ENCODE peak calls at places on chromosomes 1 and 21, in four cellular contexts. G, Q, T and O are unnamed samples.

GRCh38 chr1:66764994-66765578 is 12.8 kb downstream of the DYNLT5 start:
- DNase-seq in G (peak), T (peak), Q (peak), O (peak)

GRCh38 chr1:73593379-73593778 is 604.6 kb downstream of the LRRIQ3 start:
- DNase-seq in Q (peak), G (no peak), T (peak), O (peak)

GRCh38 chr1:100028765-100029164 is 59.0 kb downstream of the SLC35A3 start:
- DNase-seq in Q (no peak), G (no peak), T (no peak), O (no peak)

GRCh38 chr1:68375919-68376318 is 73.8 kb downstream of the RPE65 start:
- DNase-seq in T (no peak), Q (peak), G (no peak), O (peak)

GRCh38 chr1:210445485-210445884 is 116.8 kb downstream of the HHAT start:
- DNase-seq in G (no peak), T (peak), Q (no peak), O (no peak)

GRCh38 chr1:55376894-55377293 is 161.7 kb upstream of the USP24 start:
- DNase-seq in Q (no peak), G (no peak), T (peak), O (no peak)

GRCh38 chr1:101509370-101509769 is 272.6 kb downstream of the S1PR1 start:
- DNase-seq in Q (no peak), T (no peak), G (no peak), O (no peak)

GRCh38 chr1:211339631-211340041 is 13.0 kb downstream of the TRAF5 start:
- DNase-seq in Q (no peak), T (no peak), G (peak), O (no peak)

GRCh38 chr1:43229831-43230780 is 39.7 kb upstream of the TMEM125 start:
- DNase-seq in G (no peak), Q (no peak), T (no peak), O (no peak)

GRCh38 chr1:239952348-239953307 is 139.1 kb upstream of the FMN2 start:
- DNase-seq in Q (peak), T (peak), G (peak), O (no peak)

GRCh38 chr1:222974496-222974895 is 159.7 kb downstream of the DISP1 start:
- DNase-seq in Q (peak), T (peak), G (no peak), O (peak)

GRCh38 chr1:30664103-30664755 is 59.2 kb downstream of the MATN1 start:
- DNase-seq in G (no peak), Q (no peak), T (no peak), O (no peak)

GRCh38 chr1:226506021-226506420 is 42.5 kb upstream of the STUM start:
- DNase-seq in T (no peak), Q (no peak), G (no peak), O (no peak)

GRCh38 chr1:159921700-159922498 is 3.4 kb downstream of the TAGLN2 start:
- DNase-seq in Q (no peak), G (peak), T (no peak), O (no peak)

GRCh38 chr1:93715529-93716126 is 34.0 kb upstream of the BCAR3 start:
- DNase-seq in G (peak), T (no peak), Q (no peak), O (no peak)

GRCh38 chr1:216682694-216683243 is 40.5 kb downstream of the ESRRG start:
- DNase-seq in T (no peak), Q (no peak), G (no peak), O (no peak)

GRCh38 chr1:110283677-110284076 is 55.5 kb upstream of the RBM15 start:
- DNase-seq in T (no peak), G (no peak), Q (peak), O (no peak)

GRCh38 chr1:61742620-61743431 is 546 bp downstream of the PATJ start:
- DNase-seq in T (peak), G (no peak), Q (no peak), O (peak)

GRCh38 chr21:22120616-22121266 is 1122.5 kb downstream of the NCAM2 start:
- DNase-seq in T (peak), Q (no peak), G (no peak), O (peak)

GRCh38 chr1:50237081-50237480 is 128.4 kb downstream of the ELAVL4 start:
- DNase-seq in Q (no peak), T (no peak), G (no peak), O (no peak)

GRCh38 chr1:152585586-152585985 is 5.3 kb upstream of the LCE3D start:
- DNase-seq in Q (no peak), T (no peak), G (peak), O (no peak)

GRCh38 chr1:114105401-114105979 is 48.2 kb downstream of the SYT6 start:
- DNase-seq in G (no peak), T (no peak), Q (no peak), O (no peak)

GRCh38 chr1:230713915-230714764 is at the start of gene AGT:
- DNase-seq in G (no peak), T (peak), Q (peak), O (peak)

GRCh38 chr1:114111731-114112661 is 41.7 kb downstream of the SYT6 start:
- DNase-seq in Q (no peak), G (no peak), T (no peak), O (no peak)

GRCh38 chr1:66778969-66779368 is 22.1 kb downstream of the INSL5 start:
- DNase-seq in G (peak), T (no peak), Q (no peak), O (no peak)

GRCh38 chr1:171715813-171716251 is 26.0 kb downstream of the VAMP4 start:
- DNase-seq in G (peak), T (peak), Q (no peak), O (no peak)
- TF ChIP-seq CTCF in G (no peak), T (peak), Q (peak), O (peak)

DNA sequence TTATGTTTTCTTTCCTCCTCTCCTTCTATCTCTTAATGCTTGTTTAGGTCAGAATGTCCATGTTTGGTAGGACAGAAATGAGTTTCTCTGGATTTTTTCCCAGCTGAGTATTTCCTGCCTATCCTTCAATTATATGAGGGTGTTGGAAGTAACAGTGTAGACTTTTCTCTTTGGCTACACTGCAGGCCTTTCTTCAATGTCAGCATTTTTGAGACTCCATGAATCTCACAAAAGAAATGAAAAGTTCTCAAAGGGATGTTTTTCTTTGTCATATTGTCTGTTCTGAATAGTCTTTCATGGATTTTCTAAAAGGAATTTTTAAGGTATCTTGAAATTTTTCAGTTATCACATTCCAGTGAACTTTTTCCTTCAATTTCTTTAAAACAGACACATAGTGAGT is 124.2 kb downstream of the MACF1 start:
- DNase-seq in Q (no peak), T (no peak), G (no peak), O (no peak)
- H3K4me3 ChIP-seq in Q (no peak), T (no peak), G (no peak), O (no peak)

DNA sequence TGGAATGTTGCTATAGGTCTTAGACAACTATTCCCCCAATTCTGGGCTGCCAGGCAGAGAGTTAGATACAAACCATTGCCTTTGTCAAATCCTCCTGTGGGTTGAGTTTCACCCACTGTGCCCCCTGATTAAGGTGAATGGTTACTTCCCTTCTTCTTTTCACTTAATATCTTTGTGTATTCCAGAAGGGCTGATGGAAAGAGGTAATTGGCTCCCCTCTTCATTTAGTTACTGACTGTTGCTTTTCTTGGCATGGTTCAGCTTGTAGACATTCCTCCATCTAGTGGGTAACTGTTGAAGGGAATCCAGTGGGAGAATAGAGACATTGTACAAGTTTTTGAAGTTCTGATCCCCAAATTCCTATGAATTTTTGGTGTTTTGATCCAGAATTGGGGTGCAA is 43.8 kb upstream of the MACF1 start:
- DNase-seq in T (no peak), Q (no peak), G (no peak), O (no peak)
- TF ChIP-seq CTCF in T (no peak), Q (no peak), G (no peak), O (peak)

DNA sequence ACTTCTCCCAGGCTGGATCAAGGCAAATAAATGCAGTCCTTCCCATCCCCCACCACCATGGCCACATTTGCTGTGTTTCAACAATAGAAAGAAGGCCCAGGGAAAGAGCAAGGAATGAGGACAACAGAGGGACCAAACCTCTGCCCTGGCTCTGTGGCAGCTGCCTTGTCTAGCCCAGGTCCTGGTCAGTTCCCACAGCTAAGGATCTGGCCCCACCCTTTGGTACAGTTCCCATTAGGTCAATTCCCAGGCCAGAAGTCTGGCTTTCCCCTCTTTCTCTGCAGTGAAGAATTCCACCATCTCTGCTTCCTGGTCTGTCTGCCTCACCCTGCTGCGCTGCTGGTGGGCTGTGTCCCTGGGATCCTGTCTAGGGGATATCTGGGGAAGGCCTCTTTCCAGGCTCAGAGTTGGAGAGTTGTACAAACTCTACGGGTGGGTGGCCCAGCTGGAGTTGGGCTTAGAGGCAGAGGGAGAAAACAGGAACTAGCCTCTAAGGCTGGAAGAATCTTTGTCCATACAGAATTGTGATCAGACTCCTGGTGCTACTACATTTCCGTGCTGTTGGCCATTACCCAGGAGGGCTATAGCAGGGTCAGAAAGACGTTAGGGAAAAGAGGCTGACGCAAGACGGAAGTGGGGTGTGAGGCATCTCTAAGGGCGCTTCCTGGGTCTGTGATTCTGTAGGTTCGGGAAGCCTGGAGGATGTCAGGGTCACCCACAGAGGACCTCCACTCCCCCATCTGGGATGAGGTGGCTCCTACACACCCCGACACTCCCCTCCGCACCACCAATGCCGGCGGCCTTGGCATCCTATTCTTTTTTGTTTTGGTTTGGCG is 957 bp upstream of the NDUFS2 start:
- DNase-seq in G (no peak), Q (peak), T (no peak), O (peak)
- H3K4me3 ChIP-seq in G (peak), Q (peak), T (peak), O (peak)